ENCODE peak calls at places on chromosome 10, in nine cellular contexts. B is HCT116, Q is PC-9, H is GM23248, Y is SJSA1, U is left ventricle myocardium inferior, L is A549, R is hepatocyte, V is heart left ventricle. W is an unnamed sample.

GRCh38 chr10:30169342-30169741 is 110.0 kb upstream of the JCAD start:
- DNase-seq in Q (no peak), V (no peak), R (no peak), L (no peak), H (no peak), U (no peak), B (no peak), Y (no peak), W (no peak)

GRCh38 chr10:76675951-76676587 is 961.5 kb downstream of the KCNMA1 start:
- DNase-seq in V (peak; percentile 9), U (peak; percentile 55), Q (no peak), Y (no peak), R (peak; percentile 28), B (no peak), L (no peak), H (peak; percentile 70), W (peak; percentile 61)

GRCh38 chr10:23613900-23614299 is 175.0 kb downstream of the OTUD1 start:
- DNase-seq in H (no peak), B (no peak), U (no peak), Q (no peak), V (no peak), Y (no peak), L (no peak), R (no peak), W (no peak)

GRCh38 chr10:125125951-125126735 is 34.2 kb downstream of the CTBP2 start:
- DNase-seq in Q (no peak), U (no peak), L (no peak), V (no peak), B (no peak), H (no peak), Y (no peak), R (no peak), W (no peak)

GRCh38 chr10:117653170-117653515 is 110.6 kb downstream of the EMX2 start:
- DNase-seq in Y (peak; percentile 62), H (peak; percentile 96), L (peak; percentile 81), U (no peak), B (peak; percentile 83), V (no peak), Q (no peak), R (peak; percentile 81), W (no peak)

GRCh38 chr10:30529373-30529998 is 95.5 kb downstream of the MAP3K8 start:
- DNase-seq in U (peak; percentile 70), Y (peak; percentile 42), B (no peak), Q (no peak), V (peak; percentile 52), H (no peak), L (no peak), R (no peak), W (peak; percentile 51)

GRCh38 chr10:121596668-121597503 is 1.4 kb downstream of the FGFR2 start:
- DNase-seq in Y (no peak), V (no peak), R (peak; percentile 85), Q (no peak), B (no peak), H (peak; percentile 40), U (no peak), L (no peak), W (peak; percentile 71)

GRCh38 chr10:79223346-79224048 is 123.8 kb upstream of the PPIF start:
- DNase-seq in R (peak; percentile 78), V (peak; percentile 84), B (no peak), L (no peak), Y (no peak), H (no peak), Q (no peak), U (peak; percentile 79), W (no peak)

GRCh38 chr10:20988357-20988983 is 91.4 kb upstream of the NEBL start:
- DNase-seq in L (no peak), Q (no peak), B (no peak), R (peak; percentile 15), V (no peak), U (no peak), H (peak; percentile 11), Y (no peak), W (no peak)

GRCh38 chr10:48536226-48536500 is 68.7 kb downstream of the ARHGAP22 start:
- DNase-seq in U (no peak), H (no peak), V (no peak), R (no peak), L (no peak), Q (no peak), B (no peak), Y (no peak), W (no peak)

GRCh38 chr10:21494221-21495001 is 31.1 kb downstream of the SKIDA1 start:
- DNase-seq in H (peak; percentile 59), Y (peak; percentile 50), B (no peak), L (no peak), R (peak; percentile 52), U (peak; percentile 50), Q (peak; percentile 26), V (peak; percentile 49), W (no peak)

GRCh38 chr10:113780681-113781250 is 29.3 kb downstream of the PLEKHS1 start:
- DNase-seq in L (no peak), H (no peak), V (no peak), B (no peak), U (no peak), R (no peak), Q (no peak), Y (no peak), W (no peak)

GRCh38 chr10:54314430-54314829 is 486.6 kb downstream of the PCDH15 start:
- DNase-seq in Y (no peak), V (no peak), B (no peak), R (no peak), U (no peak), L (no peak), Q (no peak), H (no peak), W (no peak)

GRCh38 chr10:43043342-43043772 is 33.5 kb upstream of the RET start:
- DNase-seq in Q (no peak), U (no peak), L (no peak), V (no peak), B (no peak), H (no peak), Y (peak; percentile 39), R (no peak), W (peak; percentile 24)

GRCh38 chr10:125256026-125256425 is 95.7 kb upstream of the CTBP2 start:
- DNase-seq in Y (no peak), R (no peak), H (no peak), Q (no peak), V (no peak), U (no peak), L (no peak), B (no peak), W (no peak)

GRCh38 chr10:66713387-66713786 is 212.4 kb upstream of the LRRTM3 start:
- DNase-seq in L (no peak), U (no peak), Q (no peak), Y (no peak), B (no peak), V (no peak), R (no peak), H (no peak), W (no peak)

GRCh38 chr10:96688789-96689188 is 31.5 kb downstream of the PIK3AP1 start:
- DNase-seq in R (no peak), U (no peak), L (no peak), B (no peak), Y (no peak), Q (no peak), V (no peak), H (no peak), W (no peak)

GRCh38 chr10:110530131-110530831 is 32.6 kb downstream of the DUSP5 start:
- DNase-seq in B (peak; percentile 73), H (peak; percentile 92), U (peak; percentile 66), Q (peak; percentile 81), Y (peak; percentile 59), V (peak; percentile 44), R (peak; percentile 70), L (peak; percentile 91), W (no peak)

GRCh38 chr10:13102002-13102794 is 2.2 kb downstream of the OPTN start:
- DNase-seq in Q (no peak), L (no peak), U (no peak), Y (no peak), B (no peak), V (no peak), H (peak; percentile 68), R (peak; percentile 31), W (no peak)
- H3K27ac ChIP-seq in Q (no peak overlapping the region), L (no peak overlapping the region), U (peak overlapping the region; percentile 96), Y (no peak overlapping the region), B (no peak overlapping the region), V (peak overlapping the region; percentile 95), H (peak overlapping the region; percentile 67), R (peak overlapping the region; percentile 24), W (no peak overlapping the region)

GRCh38 chr10:15254808-15255655 is 86.5 kb upstream of the NMT2 start:
- DNase-seq in Y (no peak), V (peak; percentile 18), Q (no peak), H (no peak), B (no peak), U (no peak), R (no peak), L (no peak), W (no peak)
- H3K4me3 ChIP-seq in Y (no peak overlapping the region), V (peak overlapping the region; percentile 34), Q (no peak overlapping the region), H (no peak overlapping the region), B (no peak overlapping the region), U (peak overlapping the region; percentile 61), R (no peak overlapping the region), L (no peak overlapping the region), W (peak overlapping the region; percentile 23)

GRCh38 chr10:59004392-59004791 is 172.1 kb upstream of the PHYHIPL start:
- DNase-seq in B (no peak), U (no peak), Y (no peak), H (no peak), Q (no peak), R (no peak), L (no peak), V (no peak), W (no peak)
- H3K27ac ChIP-seq in B (no peak overlapping the region), U (no peak overlapping the region), Y (no peak overlapping the region), H (no peak overlapping the region), Q (no peak overlapping the region), R (peak overlapping the region; percentile 13), L (no peak overlapping the region), V (no peak overlapping the region), W (peak overlapping the region; percentile 99)

GRCh38 chr10:88901206-88901605 is 21.2 kb downstream of the STAMBPL1 start:
- DNase-seq in R (no peak), Q (no peak), L (no peak), H (no peak), B (no peak), Y (no peak), V (no peak), U (no peak), W (no peak)

GRCh38 chr10:88899886-88900285 is 19.8 kb downstream of the STAMBPL1 start:
- DNase-seq in Q (no peak), R (no peak), H (no peak), L (no peak), B (no peak), V (no peak), Y (no peak), U (no peak), W (no peak)

GRCh38 chr10:88903715-88904114 is 23.7 kb downstream of the STAMBPL1 start:
- DNase-seq in Q (no peak), Y (no peak), L (no peak), V (no peak), H (no peak), B (no peak), R (peak; percentile 31), U (no peak), W (no peak)

GRCh38 chr10:88902328-88902789 is 22.3 kb downstream of the STAMBPL1 start:
- DNase-seq in V (no peak), H (no peak), B (no peak), R (no peak), Q (no peak), L (no peak), Y (no peak), U (no peak), W (no peak)

GRCh38 chr10:88901610-88902327 is 21.7 kb downstream of the STAMBPL1 start:
- DNase-seq in H (peak; percentile 69), R (no peak), B (no peak), Y (no peak), V (no peak), U (no peak), L (no peak), Q (no peak), W (no peak)
- H3K4me3 ChIP-seq in H (no peak overlapping the region), R (no peak overlapping the region), B (no peak overlapping the region), Y (no peak overlapping the region), V (no peak overlapping the region), U (no peak overlapping the region), L (no peak overlapping the region), Q (no peak overlapping the region), W (no peak overlapping the region)